ENCODE peak calls at places on chromosomes 5 and 9, in four cellular contexts. K, Y, W and R are unnamed samples.

GRCh38 chr9:127875306-127875966 is 2.0 kb downstream of the AK1 start:
- DNase-seq in W (peak), Y (no peak), K (no peak), R (peak)

GRCh38 chr9:94511943-94512265 is 43.0 kb upstream of the PCAT7 start:
- DNase-seq in W (no peak), K (no peak), Y (no peak), R (no peak)

GRCh38 chr5:891837-892389 is 688 bp downstream of the BRD9 start:
- DNase-seq in K (no peak), W (peak), Y (peak), R (no peak)

GRCh38 chr9:68470634-68471033 is 70.0 kb downstream of the TMEM252 start:
- DNase-seq in W (no peak), K (no peak), Y (no peak), R (no peak)

GRCh38 chr5:138386290-138386689 is 33.8 kb downstream of the KDM3B start:
- DNase-seq in K (no peak), Y (no peak), W (no peak), R (no peak)

GRCh38 chr5:72213482-72213881 is 106.2 kb downstream of the MAP1B start:
- DNase-seq in W (no peak), K (no peak), Y (no peak), R (no peak)

GRCh38 chr5:14057289-14057688 is 85.9 kb upstream of the TRIO start:
- DNase-seq in Y (no peak), W (no peak), K (no peak), R (no peak)

GRCh38 chr5:77784735-77785134 is 8.6 kb upstream of the TBCA start:
- DNase-seq in K (no peak), Y (no peak), W (no peak), R (no peak)

GRCh38 chr9:77440057-77440456 is 208.1 kb downstream of the GNA14 start:
- DNase-seq in W (peak), K (peak), Y (no peak), R (no peak)

GRCh38 chr9:136050706-136051567 is 44.2 kb downstream of the NACC2 start:
- DNase-seq in K (peak), Y (peak), W (peak), R (no peak)

GRCh38 chr5:432928-433791 is 9.8 kb upstream of the EXOC3 start:
- DNase-seq in W (no peak), Y (no peak), K (no peak), R (no peak)

GRCh38 chr5:150777685-150778084 is 872 bp upstream of the SMIM3 start:
- DNase-seq in K (no peak), Y (no peak), W (no peak), R (no peak)

GRCh38 chr5:93281980-93282772 is 298.8 kb downstream of the NR2F1-AS1 start:
- DNase-seq in Y (no peak), W (no peak), K (no peak), R (no peak)

GRCh38 chr5:120901199-120901598 is 437.1 kb downstream of the PRR16 start:
- DNase-seq in W (no peak), K (no peak), Y (peak), R (no peak)

GRCh38 chr9:97237951-97238851 is 69.3 kb upstream of the CCDC180 start:
- DNase-seq in Y (peak), W (peak), K (peak), R (peak)

DNA sequence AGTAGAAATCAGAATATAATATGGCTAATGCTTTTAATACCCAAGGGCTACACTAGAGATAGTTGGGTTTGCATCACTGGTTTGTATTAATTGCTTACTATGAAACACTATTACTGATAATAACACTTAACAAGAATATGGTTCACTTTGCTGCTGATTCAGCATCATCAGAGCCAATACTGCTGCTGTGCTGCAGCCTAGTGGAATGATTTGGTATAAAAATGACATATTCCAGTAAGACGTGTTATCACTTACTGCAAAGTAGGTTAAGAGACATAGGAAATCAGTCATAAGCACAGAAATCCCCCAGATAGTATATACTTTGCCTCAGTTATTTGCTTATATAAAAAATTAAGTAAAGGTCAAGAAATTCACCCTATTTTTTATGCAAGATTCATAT is 2.8 kb downstream of the CDH10 start:
- DNase-seq in K (no peak), W (peak), Y (peak), R (peak)
- TF ChIP-seq CTCF in K (peak), W (peak), Y (peak), R (peak)

DNA sequence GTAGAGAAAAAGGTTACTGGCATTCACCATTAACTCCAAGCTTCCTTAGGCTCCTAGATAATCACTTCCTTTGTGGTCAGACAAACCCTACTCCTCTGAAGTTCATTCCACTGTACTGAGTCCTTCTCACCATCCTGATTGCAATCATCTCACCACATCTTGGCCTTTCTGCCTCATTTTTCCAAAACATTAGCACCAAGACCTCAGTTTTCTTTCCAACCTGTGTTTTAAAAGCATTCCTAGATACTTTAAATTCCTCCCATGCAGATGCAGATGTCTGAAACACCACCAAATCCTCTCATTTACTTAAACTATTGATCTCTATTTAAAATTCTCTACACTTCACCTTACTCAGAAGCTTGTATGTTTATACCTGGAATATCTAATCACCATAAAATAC is 961.3 kb upstream of the CTNND2 start:
- DNase-seq in K (no peak), Y (peak), W (no peak), R (no peak)
- TF ChIP-seq CTCF in K (no peak), Y (no peak), W (no peak), R (no peak)

GRCh38 chr5:100697970-100698369 is 162.8 kb downstream of the FAM174A start:
- DNase-seq in K (no peak), Y (no peak), W (no peak), R (no peak)
- TF ChIP-seq CTCF in K (peak), Y (peak), W (no peak), R (peak)

DNA sequence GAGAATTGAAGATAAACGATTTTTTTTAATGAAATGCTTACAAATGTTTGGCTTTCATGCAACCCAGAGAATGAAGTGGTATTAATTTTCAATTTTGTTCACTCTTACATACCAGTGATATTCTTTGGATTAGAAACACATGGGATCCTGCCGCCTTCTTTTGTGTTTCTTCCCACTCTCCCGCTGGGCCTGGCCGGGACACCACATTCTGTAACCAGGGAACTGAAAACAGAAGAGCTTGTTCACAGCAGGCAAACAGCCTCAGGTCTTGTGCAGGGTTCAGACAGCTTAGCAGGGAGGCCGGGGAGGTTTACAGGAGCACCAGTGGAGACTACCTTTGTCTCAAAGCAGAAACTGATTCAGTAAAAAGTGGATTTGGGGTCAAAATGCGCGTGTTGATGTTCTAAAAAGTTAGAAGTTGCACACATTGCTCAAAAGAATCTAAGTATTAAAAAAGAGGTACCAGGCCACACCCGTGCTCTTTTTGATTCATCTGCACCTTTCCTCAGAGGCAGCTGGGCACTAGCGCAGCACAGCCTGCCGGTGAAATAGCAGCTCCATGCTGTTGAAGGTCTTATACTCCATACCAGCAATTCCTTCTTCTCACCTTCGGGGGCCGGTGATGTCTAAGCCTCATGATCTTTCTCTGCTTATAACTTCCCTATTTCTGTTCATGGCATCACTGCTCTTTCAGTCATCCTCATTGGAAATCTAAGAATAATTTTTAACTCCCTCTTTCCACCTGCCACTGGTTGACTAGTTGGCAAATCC is 67.1 kb downstream of the GRAMD2B start:
- DNase-seq in K (peak), Y (no peak), W (no peak), R (no peak)
- TF ChIP-seq CTCF in K (no peak), Y (peak), W (no peak), R (peak)

DNA sequence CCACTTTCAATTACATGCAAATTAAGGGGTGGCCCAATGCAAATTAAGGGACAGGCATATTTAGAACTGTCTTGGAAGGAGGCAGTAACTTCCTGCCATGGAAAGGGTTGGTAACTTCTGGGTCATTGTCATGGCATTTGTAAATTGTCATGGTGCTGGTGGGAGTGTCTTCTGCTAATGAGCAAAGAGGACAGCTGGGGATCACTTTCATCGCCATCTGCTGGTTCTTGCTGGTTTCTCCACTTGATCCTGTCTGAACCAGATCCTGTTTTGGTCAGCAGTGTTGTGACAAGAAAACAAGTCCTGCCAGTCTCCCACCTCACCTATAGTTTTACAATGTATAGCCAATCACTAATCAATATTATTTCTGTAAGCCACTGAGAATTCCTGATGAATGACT is 23.4 kb upstream of the UGT3A2 start:
- DNase-seq in K (peak), Y (peak), W (peak), R (peak)
- TF ChIP-seq CTCF in K (no peak), Y (peak), W (peak), R (peak)

GRCh38 chr9:26301046-26301445 is 591.6 kb downstream of the CAAP1 start:
- DNase-seq in Y (no peak), W (no peak), K (no peak), R (no peak)

GRCh38 chr9:26296910-26297309 is 595.7 kb downstream of the CAAP1 start:
- DNase-seq in W (peak), Y (peak), K (no peak), R (peak)

DNA sequence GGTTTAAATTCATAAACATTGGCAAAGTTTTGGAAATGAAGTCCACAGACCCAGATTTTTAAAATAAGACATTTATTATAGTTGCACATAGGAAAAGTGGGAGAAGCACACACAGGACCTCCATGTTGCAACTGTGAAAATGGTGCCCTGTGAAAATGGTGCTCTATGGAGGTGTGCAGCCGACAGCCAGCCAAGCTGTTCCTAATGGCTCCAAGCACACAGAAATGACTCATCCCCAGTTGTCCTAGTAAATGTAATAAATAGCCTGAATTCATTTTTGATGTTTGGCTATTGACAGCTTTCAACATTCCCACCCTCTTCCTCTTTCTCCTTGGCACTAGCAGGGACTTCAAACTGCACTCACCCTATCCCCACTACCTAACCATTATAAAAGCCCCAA is 590.9 kb downstream of the CAAP1 start:
- DNase-seq in W (no peak), K (no peak), Y (no peak), R (no peak)
- TF ChIP-seq CTCF in W (no peak), K (no peak), Y (no peak), R (no peak)

DNA sequence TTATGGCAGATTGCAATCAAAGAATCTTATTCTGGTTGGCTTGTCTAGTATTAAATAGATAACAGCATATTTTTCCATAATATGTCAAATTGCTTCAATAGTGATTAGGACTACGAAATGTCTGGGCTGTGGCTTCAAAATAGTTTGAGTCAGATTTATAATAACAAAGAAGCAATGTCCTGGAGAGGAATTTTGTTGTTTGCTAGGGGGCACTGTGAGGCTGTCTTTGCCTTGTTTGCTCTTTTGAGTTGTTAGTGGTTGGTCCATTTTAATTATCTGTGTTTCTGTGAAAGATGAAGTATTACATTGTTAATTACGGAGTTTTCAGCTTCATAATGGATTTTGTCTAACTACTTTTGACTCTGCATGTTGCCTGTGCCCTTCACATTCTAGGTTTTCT is 713.6 kb downstream of the TLE4 start:
- DNase-seq in Y (peak), K (peak), W (peak), R (no peak)
- TF ChIP-seq CTCF in Y (peak), K (no peak), W (peak), R (no peak)